ENCODE peak calls at places on chromosomes 4 and X, in four cellular contexts. Q is K562, V is HepG2, G is GM12878. H is an unnamed sample.

GRCh38 chr4:151882072-151882803 is 121.4 kb upstream of the GATB start:
- DNase-seq in V (no peak), Q (no peak), G (peak), H (no peak)

GRCh38 chr4:41072021-41072777 is 142.1 kb downstream of the APBB2 start:
- DNase-seq in V (no peak), Q (no peak), G (peak), H (no peak)

GRCh38 chrX:13763489-13763888 is 28.9 kb downstream of the OFD1 start:
- DNase-seq in G (no peak), Q (no peak), V (no peak), H (no peak)

GRCh38 chr4:7389101-7389701 is 45.5 kb downstream of the PSAPL1 start:
- DNase-seq in G (no peak), V (no peak), Q (no peak), H (no peak)

GRCh38 chr4:150581611-150582010 is 340 bp upstream of the MAB21L2 start:
- DNase-seq in Q (no peak), V (no peak), G (no peak), H (no peak)

GRCh38 chr4:125432078-125432477 is 117.3 kb downstream of the FAT4 start:
- DNase-seq in G (no peak), V (peak), Q (no peak), H (no peak)

GRCh38 chr4:88006956-88007303 is 505 bp upstream of the PKD2 start:
- DNase-seq in Q (no peak), G (no peak), V (no peak), H (no peak)

GRCh38 chrX:44873415-44874270 is 655 bp downstream of the KDM6A start:
- DNase-seq in Q (peak), G (no peak), V (no peak), H (peak)

GRCh38 chr4:129043523-129043922 is 49.8 kb downstream of the SCLT1 start:
- DNase-seq in G (no peak), V (peak), Q (no peak), H (no peak)

GRCh38 chr4:126375462-126376054 is 1060.8 kb downstream of the FAT4 start:
- DNase-seq in V (no peak), G (no peak), Q (no peak), H (no peak)

GRCh38 chrX:127037179-127037578 is 217.7 kb downstream of the PRR32 start:
- DNase-seq in G (no peak), V (no peak), Q (no peak), H (no peak)

GRCh38 chr4:119559044-119559647 is 69.5 kb downstream of the PDE5A start:
- DNase-seq in V (peak), Q (peak), G (no peak), H (no peak)

GRCh38 chr4:100738388-100739165 is 220.8 kb upstream of the EMCN start:
- DNase-seq in Q (no peak), V (no peak), G (no peak), H (no peak)

GRCh38 chr4:7938513-7939376 is 916 bp downstream of the AFAP1 start:
- DNase-seq in G (no peak), Q (no peak), V (no peak), H (no peak)

GRCh38 chr4:80112236-80112635 is 39.2 kb upstream of the ANTXR2 start:
- DNase-seq in Q (no peak), V (no peak), G (no peak), H (no peak)

GRCh38 chr4:27129871-27130277 is 269.2 kb downstream of the STIM2 start:
- DNase-seq in V (no peak), Q (no peak), G (no peak), H (no peak)

DNA sequence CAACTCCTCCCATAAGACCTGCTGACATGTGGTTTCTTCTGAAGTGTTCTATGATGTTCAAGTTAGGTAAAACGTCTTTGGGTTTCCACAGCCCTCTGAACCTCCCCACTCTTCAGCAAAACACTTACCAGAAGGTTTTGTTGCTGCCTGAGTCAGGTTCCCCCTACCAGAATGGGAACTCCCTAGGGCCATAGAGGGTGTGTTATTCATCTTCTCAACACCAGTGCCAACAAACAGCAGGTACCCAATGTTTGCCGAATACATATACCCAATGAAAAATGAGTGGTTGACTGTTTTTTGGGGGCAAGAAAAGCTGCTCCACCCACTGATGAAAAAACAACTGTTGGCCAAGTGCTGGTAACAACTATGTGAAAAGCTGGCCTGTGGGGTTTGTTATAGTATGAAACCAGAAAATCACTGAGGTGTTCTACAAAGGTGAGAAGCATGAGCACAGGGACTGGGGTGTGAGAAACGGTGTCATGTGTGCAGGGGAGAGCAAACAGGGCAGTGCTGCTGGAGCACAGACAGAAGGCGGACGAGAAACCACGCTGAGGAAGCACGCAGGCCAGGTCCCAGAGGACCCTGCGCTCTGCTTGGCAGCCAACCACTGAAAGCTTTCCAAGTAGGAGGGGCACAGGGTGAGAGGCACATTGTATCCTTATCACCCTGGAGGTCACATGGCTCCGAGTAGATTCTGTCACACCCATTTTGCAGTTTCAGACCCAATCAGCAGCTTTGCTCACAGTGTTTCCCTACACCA is 28.8 kb downstream of the ATP8A1 start:
- DNase-seq in V (no peak), G (peak), Q (no peak), H (no peak)
- TF ChIP-seq BRCA1 in V (no peak), G (no peak), Q (no peak), H (no peak)

GRCh38 chrX:4268676-4269075 is 555.2 kb upstream of the PRKX start:
- DNase-seq in Q (no peak), G (no peak), V (no peak), H (no peak)

GRCh38 chrX:4265036-4265435 is 551.6 kb upstream of the PRKX start:
- DNase-seq in Q (no peak), V (no peak), G (no peak), H (no peak)

DNA sequence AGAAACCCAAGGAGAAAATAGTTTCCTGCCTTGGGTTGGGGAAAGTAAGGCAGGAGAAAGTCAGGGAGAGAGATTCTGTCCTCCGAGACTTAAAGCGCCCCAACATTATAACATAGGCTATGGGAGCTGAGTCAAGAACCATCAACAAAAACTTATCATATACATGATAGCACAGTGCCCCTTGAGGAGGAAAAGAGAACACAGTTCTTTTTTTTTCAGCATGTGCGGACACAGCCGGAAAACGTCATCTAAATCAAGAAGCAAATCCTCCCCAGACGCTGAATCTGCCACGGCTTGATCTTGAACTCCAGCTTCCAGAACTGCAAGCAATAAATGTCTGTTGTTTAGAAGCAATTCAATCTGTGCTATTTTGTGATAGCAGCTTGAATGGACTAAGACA is 549.6 kb upstream of the PRKX start:
- DNase-seq in G (no peak), V (no peak), Q (no peak), H (no peak)
- TF ChIP-seq BRCA1 in G (no peak), V (no peak), Q (no peak), H (no peak)

GRCh38 chr4:73068496-73069337 is 799 bp downstream of the COX18 start:
- DNase-seq in V (peak), G (peak), Q (peak), H (no peak)
- TF ChIP-seq BRCA1 in V (no peak), G (no peak), Q (no peak), H (no peak)

GRCh38 chr4:132557660-132558059 is 591.4 kb upstream of the PCDH10 start:
- DNase-seq in Q (no peak), G (no peak), V (no peak), H (no peak)
- TF ChIP-seq BRCA1 in Q (no peak), G (no peak), V (no peak), H (no peak)

GRCh38 chr4:85600501-85600900 is 125.6 kb downstream of the ARHGAP24 start:
- DNase-seq in V (no peak), Q (no peak), G (no peak), H (no peak)

GRCh38 chr4:85591361-85592098 is 116.6 kb downstream of the ARHGAP24 start:
- DNase-seq in V (no peak), Q (no peak), G (no peak), H (no peak)

GRCh38 chr4:85598936-85599335 is 124.0 kb downstream of the ARHGAP24 start:
- DNase-seq in V (no peak), Q (no peak), G (no peak), H (no peak)

GRCh38 chr4:85595796-85596559 is 121.0 kb downstream of the ARHGAP24 start:
- DNase-seq in G (no peak), V (no peak), Q (no peak), H (no peak)

DNA sequence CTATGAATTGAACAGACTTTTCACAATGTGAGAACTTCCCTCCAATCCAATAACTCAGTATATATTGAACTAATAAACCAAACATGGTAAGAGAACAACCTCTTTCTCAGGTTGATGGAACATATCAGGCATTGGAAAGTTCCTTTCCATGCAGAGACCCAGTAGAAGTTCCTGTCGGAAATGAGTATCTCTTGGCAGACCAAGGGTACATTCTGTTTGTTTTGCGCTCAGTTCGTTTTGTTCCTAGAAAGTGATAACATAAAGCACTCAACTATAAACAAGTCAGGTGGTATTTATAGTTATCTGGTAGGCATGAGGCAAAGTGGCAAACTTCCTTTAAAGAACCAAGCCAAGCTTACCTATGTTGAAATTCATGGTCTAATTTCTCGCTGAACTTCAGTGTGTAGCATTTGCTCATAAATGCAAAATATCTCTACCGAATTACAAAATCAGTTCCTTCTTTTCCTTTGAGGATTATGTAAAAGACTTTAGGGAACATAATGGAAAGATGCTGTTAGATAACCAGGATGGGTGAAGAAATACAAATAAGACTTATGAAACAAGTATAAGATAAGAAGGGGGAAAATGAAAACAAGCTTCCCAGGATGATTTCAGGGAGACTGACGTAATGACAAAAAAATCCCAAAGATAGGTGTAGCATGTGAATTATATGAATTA is 120.3 kb downstream of the ARHGAP24 start:
- DNase-seq in Q (no peak), V (no peak), G (no peak), H (no peak)
- TF ChIP-seq BRCA1 in Q (no peak), V (no peak), G (no peak), H (no peak)

DNA sequence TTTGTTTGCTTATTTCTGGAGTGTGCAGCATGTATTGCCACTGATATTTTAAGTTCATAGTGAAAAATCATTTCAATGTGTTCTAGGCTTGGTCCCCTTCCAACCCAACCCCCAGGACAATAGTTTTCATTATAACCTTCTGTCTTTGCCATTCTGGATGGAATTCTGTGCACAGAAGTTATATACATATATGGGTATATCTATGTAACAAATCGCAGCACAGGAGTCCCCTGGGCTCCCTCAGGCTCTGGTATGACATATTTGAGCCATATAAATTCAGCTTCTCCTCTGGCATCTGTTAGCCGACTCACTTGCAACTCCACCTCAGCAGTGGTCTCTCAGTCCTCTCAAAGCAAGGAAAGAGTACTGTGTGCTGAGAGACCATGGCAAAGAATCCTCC is at the start of gene TNMD:
- DNase-seq in V (no peak), G (no peak), Q (no peak), H (no peak)
- TF ChIP-seq BRCA1 in V (no peak), G (no peak), Q (no peak), H (no peak)

H was measured in H1.